ENCODE peak calls at places on chromosome 9, in seven cellular contexts. I is mesothelial cell of epicardium, C is cardiac muscle cell, H is testis, S is GM12865, A is foreskin fibroblast, R is cardiac fibroblast. K is an unnamed sample.
A peak's percentile ranks its signal among the peaks of the same experiment; 100 is the strongest.

GRCh38 chr9:20216438-20216837 is 405.9 kb downstream of the MLLT3 start:
- DNase-seq in R (no peak), C (no peak), I (no peak), A (no peak), H (no peak), S (no peak), K (no peak)

GRCh38 chr9:94693485-94694191 is 32.9 kb upstream of the AOPEP start:
- DNase-seq in R (no peak), S (no peak), I (no peak), C (no peak), A (no peak), H (no peak), K (no peak)

GRCh38 chr9:95095619-95096355 is 221.7 kb downstream of the FANCC start:
- DNase-seq in S (no peak), A (no peak), C (no peak), I (no peak), R (no peak), H (no peak), K (no peak)

GRCh38 chr9:122403381-122404002 is 32.7 kb downstream of the PTGS1 start:
- DNase-seq in R (no peak), C (no peak), S (no peak), H (no peak), I (no peak), A (peak; percentile 92), K (peak; percentile 70)

GRCh38 chr9:72401396-72401795 is 36.4 kb upstream of the ZFAND5 start:
- DNase-seq in A (no peak), R (no peak), I (no peak), C (no peak), H (no peak), S (no peak), K (no peak)

GRCh38 chr9:95845751-95846150 is 29.7 kb upstream of the ERCC6L2 start:
- DNase-seq in A (no peak), I (no peak), H (no peak), R (no peak), C (no peak), S (no peak), K (no peak)

GRCh38 chr9:108838017-108838416 is 17.8 kb downstream of the ACTL7B start:
- DNase-seq in C (peak; percentile 49), S (no peak), H (no peak), R (peak; percentile 10), A (peak; percentile 27), I (no peak), K (peak; percentile 13)

GRCh38 chr9:136267261-136268111 is 21.9 kb upstream of the QSOX2 start:
- DNase-seq in H (peak; percentile 89), S (peak; percentile 90), A (peak; percentile 75), C (peak; percentile 89), I (peak; percentile 83), R (peak; percentile 90), K (peak; percentile 80)

GRCh38 chr9:112086627-112087026 is 88.5 kb downstream of the SUSD1 start:
- DNase-seq in I (no peak), H (no peak), S (peak; percentile 38), A (no peak), R (peak; percentile 55), C (peak; percentile 56), K (peak; percentile 36)

GRCh38 chr9:34163439-34163838 is 15.4 kb upstream of the UBAP1 start:
- DNase-seq in S (no peak), C (peak; percentile 32), H (no peak), A (no peak), I (no peak), R (peak; percentile 50), K (peak; percentile 29)

GRCh38 chr9:4970970-4971641 is 14.0 kb upstream of the JAK2 start:
- DNase-seq in I (no peak), A (no peak), S (peak; percentile 86), R (no peak), C (no peak), H (no peak), K (no peak)

GRCh38 chr9:134475051-134475790 is 149.0 kb downstream of the RXRA start:
- DNase-seq in A (peak; percentile 85), S (no peak), I (peak; percentile 55), C (peak; percentile 93), R (peak; percentile 91), H (peak; percentile 77), K (peak; percentile 87)

GRCh38 chr9:14148501-14149103 is 165.3 kb downstream of the NFIB start:
- DNase-seq in A (no peak), C (peak; percentile 19), H (no peak), R (no peak), I (no peak), S (no peak), K (no peak)

GRCh38 chr9:136257381-136258298 is 12.0 kb upstream of the QSOX2 start:
- DNase-seq in R (no peak), S (no peak), I (no peak), C (no peak), H (no peak), A (no peak), K (no peak)

GRCh38 chr9:130298663-130299279 is 33.2 kb downstream of the HMCN2 start:
- DNase-seq in H (no peak), A (no peak), C (no peak), I (no peak), R (no peak), S (no peak), K (no peak)

GRCh38 chr9:108207611-108208051 is 648.2 kb downstream of the ACTL7B start:
- DNase-seq in S (no peak), H (no peak), A (peak; percentile 40), C (peak; percentile 24), I (no peak), R (peak; percentile 15), K (peak; percentile 87)

GRCh38 chr9:133322701-133323100 is 13.3 kb downstream of the SURF6 start:
- DNase-seq in S (no peak), R (no peak), C (no peak), H (no peak), I (no peak), A (no peak), K (no peak)

GRCh38 chr9:118961857-118962256 is 407.4 kb downstream of the BRINP1 start:
- DNase-seq in R (no peak), A (peak; percentile 10), S (no peak), I (no peak), H (no peak), C (no peak), K (peak; percentile 91)

GRCh38 chr9:75235632-75236031 is 147.3 kb downstream of the OSTF1 start:
- DNase-seq in H (no peak), A (no peak), S (no peak), I (no peak), R (peak; percentile 5), C (no peak), K (no peak)

DNA sequence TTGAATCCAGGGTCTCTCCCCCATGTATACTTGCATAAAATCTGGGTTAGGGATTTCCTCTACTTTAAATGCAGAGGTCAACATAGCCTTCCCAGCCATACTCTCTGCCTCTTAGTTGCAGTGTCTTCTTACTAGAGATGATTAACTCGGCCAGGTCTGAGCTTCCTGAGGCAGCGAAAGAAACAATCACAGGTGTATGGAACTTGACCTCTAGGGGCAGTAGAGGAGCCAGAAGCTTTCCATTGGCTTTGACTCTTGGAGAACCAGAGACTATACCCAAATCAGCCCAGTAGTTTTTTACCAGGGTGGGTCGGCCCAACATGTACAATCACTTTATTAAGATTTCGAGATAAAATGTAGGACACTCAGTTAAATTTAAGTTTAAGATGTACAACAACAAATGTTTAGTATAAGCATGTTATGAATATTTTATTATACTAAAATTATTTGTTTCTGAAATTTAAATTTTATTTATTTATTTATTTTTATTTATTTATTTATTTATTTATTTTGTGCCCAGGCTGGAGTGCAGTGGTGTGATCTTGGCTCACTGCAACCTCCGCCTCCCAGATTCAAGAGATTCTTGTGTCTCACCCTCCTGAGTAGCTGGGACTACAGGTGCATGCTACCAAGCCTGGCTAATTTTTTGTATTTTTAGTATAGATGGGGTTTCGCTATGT is 48.0 kb upstream of the DMRT3 start:
- DNase-seq in A (no peak), H (no peak), S (peak; percentile 43), I (no peak), C (peak; percentile 1), R (no peak), K (no peak)
- TF ChIP-seq CTCF in A (peak; percentile 32), H (no peak), S (peak; percentile 62), I (peak; percentile 26), C (peak; percentile 44), R (peak; percentile 8), K (peak; percentile 46)

DNA sequence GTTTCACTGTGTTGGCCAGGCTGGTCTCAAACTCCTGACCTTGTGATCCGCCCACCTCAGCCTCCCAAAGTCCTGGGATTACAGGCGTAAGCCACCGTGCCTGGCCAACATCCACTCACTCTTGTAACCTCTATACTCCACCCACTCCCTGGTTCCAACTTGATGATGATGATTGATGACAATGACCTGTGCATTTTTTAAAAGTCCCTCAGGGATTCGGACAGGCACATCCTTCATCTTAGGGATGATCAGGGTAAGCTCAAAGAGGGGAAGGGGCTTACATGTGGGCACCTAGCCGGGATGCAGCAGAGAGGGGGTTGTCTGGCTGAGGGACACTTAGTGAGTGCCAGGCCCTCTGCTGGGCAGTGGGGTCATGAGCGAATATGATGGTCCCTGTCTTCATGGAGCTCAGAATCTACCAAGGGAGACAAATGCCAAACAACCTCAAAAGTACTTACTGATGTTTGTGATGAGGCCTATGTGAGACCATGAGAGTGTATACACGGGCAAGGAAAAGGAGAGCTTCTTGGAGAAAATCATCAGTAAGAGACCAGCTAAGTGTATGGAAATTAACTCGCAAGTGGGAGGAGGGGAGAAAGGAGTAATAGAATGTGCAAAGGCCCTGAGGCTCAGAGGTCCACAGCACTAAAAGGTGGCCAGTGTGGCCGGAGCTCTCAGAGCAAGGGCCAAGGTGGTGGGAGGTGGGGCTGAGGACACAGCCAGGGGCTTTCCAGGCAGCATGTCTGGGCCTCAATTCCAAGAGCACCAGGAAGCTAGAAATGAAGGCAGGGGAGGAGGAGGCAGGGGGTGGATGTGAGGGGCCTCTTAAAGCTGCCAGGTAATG is 27.4 kb downstream of the LHX2 start:
- DNase-seq in A (no peak), C (no peak), I (no peak), H (no peak), R (no peak), S (no peak), K (no peak)
- TF ChIP-seq CTCF in A (peak; percentile 9), C (no peak), I (no peak), H (no peak), R (peak; percentile 9), S (peak; percentile 13), K (peak; percentile 5)

GRCh38 chr9:84668204-84669007 is 1.1 kb upstream of the NTRK2 start:
- DNase-seq in C (peak; percentile 60), A (peak; percentile 66), I (peak; percentile 88), S (peak; percentile 61), H (peak; percentile 86), R (peak; percentile 61), K (peak; percentile 42)

GRCh38 chr9:84669008-84669292 is 579 bp upstream of the NTRK2 start:
- DNase-seq in C (no peak), S (no peak), A (no peak), H (no peak), I (peak; percentile 41), R (no peak), K (no peak)

GRCh38 chr9:84670801-84671153 is 1.2 kb downstream of the NTRK2 start:
- DNase-seq in I (no peak), A (no peak), C (no peak), S (no peak), R (no peak), H (no peak), K (no peak)

GRCh38 chr9:84670106-84670800 is 724 bp downstream of the NTRK2 start:
- DNase-seq in R (no peak), S (no peak), C (peak; percentile 4), A (no peak), I (peak; percentile 46), H (peak; percentile 43), K (no peak)

GRCh38 chr9:84669293-84670105 is at the start of gene NTRK2:
- DNase-seq in C (peak; percentile 30), S (peak; percentile 28), I (peak; percentile 74), R (peak; percentile 20), A (no peak), H (peak; percentile 45), K (no peak)
- TF ChIP-seq CTCF in C (no peak), S (peak; percentile 27), I (peak; percentile 60), R (no peak), A (peak; percentile 4), H (no peak), K (no peak)

GRCh38 chr9:121226186-121226585 is 24.5 kb upstream of the RAB14 start:
- DNase-seq in A (peak; percentile 54), R (no peak), H (no peak), S (no peak), C (no peak), I (no peak), K (no peak)
- TF ChIP-seq CTCF in A (no peak), R (no peak), H (no peak), S (no peak), C (no peak), I (no peak), K (no peak)

K was measured in AG10803.